ENCODE peak calls at places on chromosomes 12 and 14, in eight cellular contexts. M, V, C, Z, J, F, K and T are unnamed samples.

GRCh38 chr14:87888136-87888999 is 104.6 kb downstream of the GALC start:
- DNase-seq in M (no peak), V (no peak), C (peak; percentile 1), Z (peak; percentile 64), J (no peak), F (no peak), K (no peak), T (peak; percentile 5)

GRCh38 chr12:51949342-51950030 is 2.0 kb upstream of the ACVR1B start:
- DNase-seq in M (no peak), V (no peak), C (no peak), Z (peak; percentile 31), J (no peak), F (no peak), K (no peak), T (no peak)

GRCh38 chr12:124821252-124822200 is 42.1 kb downstream of the SCARB1 start:
- DNase-seq in M (no peak), V (no peak), C (no peak), Z (no peak), J (no peak), F (no peak), K (no peak), T (no peak)

GRCh38 chr12:95972832-95973465 is 23.2 kb downstream of the HAL start:
- DNase-seq in M (no peak), V (no peak), C (no peak), Z (no peak), J (no peak), F (no peak), K (no peak), T (no peak)

GRCh38 chr12:32755654-32756475 is at the start of gene YARS2:
- DNase-seq in M (peak; percentile 82), V (peak; percentile 98), C (peak; percentile 75), Z (peak; percentile 99), J (peak; percentile 71), F (peak; percentile 96), K (peak; percentile 96), T (peak; percentile 100)

GRCh38 chr14:99634443-99634842 is 10.5 kb upstream of the HHIPL1 start:
- DNase-seq in M (no peak), V (no peak), C (no peak), Z (no peak), J (no peak), F (no peak), K (no peak), T (no peak)

GRCh38 chr12:49264466-49264872 is 413 bp upstream of the TUBA1C start:
- DNase-seq in M (peak; percentile 37), V (no peak), C (peak; percentile 35), Z (no peak), J (no peak), F (peak; percentile 60), K (no peak), T (peak; percentile 55)

GRCh38 chr12:5648692-5649338 is 216.9 kb downstream of the NTF3 start:
- DNase-seq in M (no peak), V (peak; percentile 42), C (no peak), Z (peak; percentile 2), J (no peak), F (peak; percentile 30), K (no peak), T (no peak)

GRCh38 chr14:37641117-37641516 is 45.7 kb downstream of the TTC6 start:
- DNase-seq in M (no peak), V (no peak), C (no peak), Z (no peak), J (no peak), F (no peak), K (no peak), T (no peak)

GRCh38 chr12:114406326-114407033 is 536 bp upstream of the TBX5 start:
- DNase-seq in M (no peak), V (no peak), C (no peak), Z (peak; percentile 67), J (no peak), F (no peak), K (no peak), T (peak; percentile 61)

GRCh38 chr12:3747543-3747942 is 5.4 kb downstream of the CRACR2A start:
- DNase-seq in M (peak; percentile 42), V (no peak), C (peak; percentile 21), Z (no peak), J (no peak), F (no peak), K (peak; percentile 64), T (no peak)

GRCh38 chr12:51631591-51631990 is 40.6 kb downstream of the SCN8A start:
- DNase-seq in M (no peak), V (peak; percentile 59), C (no peak), Z (peak; percentile 76), J (no peak), F (no peak), K (no peak), T (peak; percentile 7)

GRCh38 chr14:95185452-95186392 is 28.4 kb upstream of the DICER1 start:
- DNase-seq in M (no peak), V (peak; percentile 76), C (no peak), Z (peak; percentile 79), J (no peak), F (peak; percentile 81), K (peak; percentile 93), T (peak; percentile 92)

GRCh38 chr14:88005050-88005481 is at the start of gene GPR65:
- DNase-seq in M (no peak), V (peak; percentile 23), C (no peak), Z (peak; percentile 2), J (no peak), F (no peak), K (no peak), T (peak; percentile 49)

GRCh38 chr14:95562892-95563685 is 28.2 kb downstream of the GLRX5 start:
- DNase-seq in M (no peak), V (peak; percentile 39), C (no peak), Z (peak; percentile 43), J (no peak), F (no peak), K (no peak), T (peak; percentile 37)

GRCh38 chr14:99952453-99952852 is 112.8 kb upstream of the EVL start:
- DNase-seq in M (no peak), V (no peak), C (no peak), Z (no peak), J (no peak), F (no peak), K (no peak), T (no peak)

GRCh38 chr12:22380029-22380428 is 45.5 kb upstream of the ST8SIA1 start:
- DNase-seq in M (no peak), V (no peak), C (no peak), Z (no peak), J (no peak), F (no peak), K (no peak), T (no peak)

GRCh38 chr12:65333649-65334048 is 55.2 kb downstream of the MSRB3 start:
- DNase-seq in M (no peak), V (no peak), C (no peak), Z (no peak), J (no peak), F (no peak), K (no peak), T (no peak)

GRCh38 chr14:51653096-51653814 is 1.5 kb downstream of the FRMD6 start:
- DNase-seq in M (no peak), V (peak; percentile 87), C (no peak), Z (peak; percentile 77), J (no peak), F (no peak), K (no peak), T (peak; percentile 91)

GRCh38 chr12:116233669-116234068 is 43.8 kb downstream of the MED13L start:
- DNase-seq in M (no peak), V (peak; percentile 71), C (no peak), Z (no peak), J (no peak), F (no peak), K (no peak), T (no peak)

GRCh38 chr14:94572637-94573303 is 8.5 kb upstream of the SERPINA5 start:
- DNase-seq in M (no peak), V (no peak), C (no peak), Z (no peak), J (no peak), F (no peak), K (no peak), T (no peak)

GRCh38 chr12:57612711-57613426 is 1.6 kb downstream of the ARHGEF25 start:
- DNase-seq in M (no peak), V (no peak), C (no peak), Z (no peak), J (no peak), F (no peak), K (no peak), T (no peak)

GRCh38 chr14:64800000-64800399 is 79.7 kb downstream of the SPTB start:
- DNase-seq in M (peak; percentile 5), V (peak; percentile 43), C (no peak), Z (peak; percentile 29), J (no peak), F (no peak), K (no peak), T (peak; percentile 51)

GRCh38 chr12:58095002-58095401 is 153.6 kb downstream of the ATP23 start:
- DNase-seq in M (no peak), V (no peak), C (no peak), Z (no peak), J (no peak), F (no peak), K (no peak), T (no peak)

GRCh38 chr14:100902792-100903191 is 730 bp downstream of the RTL1 start:
- DNase-seq in M (no peak), V (no peak), C (no peak), Z (no peak), J (no peak), F (peak; percentile 43), K (peak; percentile 66), T (no peak)

GRCh38 chr12:89258240-89258969 is 93.9 kb downstream of the DUSP6 start:
- DNase-seq in M (no peak), V (no peak), C (no peak), Z (no peak), J (no peak), F (no peak), K (no peak), T (no peak)

GRCh38 chr12:39617887-39618286 is 1.7 kb downstream of the ABCD2 start:
- DNase-seq in M (no peak), V (no peak), C (no peak), Z (no peak), J (no peak), F (no peak), K (no peak), T (no peak)

GRCh38 chr14:90627478-90627877 is 188.8 kb downstream of the TTC7B start:
- DNase-seq in M (no peak), V (no peak), C (no peak), Z (no peak), J (no peak), F (no peak), K (no peak), T (no peak)

GRCh38 chr12:86174188-86174587 is 82.0 kb downstream of the MGAT4C start:
- DNase-seq in M (no peak), V (peak; percentile 37), C (no peak), Z (no peak), J (no peak), F (no peak), K (no peak), T (no peak)

GRCh38 chr12:84497819-84498218 is 414.8 kb downstream of the SLC6A15 start:
- DNase-seq in M (no peak), V (peak; percentile 43), C (no peak), Z (peak; percentile 48), J (no peak), F (no peak), K (no peak), T (peak; percentile 27)

GRCh38 chr14:103721334-103722120 is 5.9 kb downstream of the ZFYVE21 start:
- DNase-seq in M (no peak), V (no peak), C (no peak), Z (peak; percentile 85), J (no peak), F (no peak), K (no peak), T (no peak)

GRCh38 chr14:32693114-32693513 is 245.6 kb upstream of the NPAS3 start:
- DNase-seq in M (no peak), V (peak; percentile 57), C (no peak), Z (peak; percentile 88), J (no peak), F (no peak), K (no peak), T (peak; percentile 61)

GRCh38 chr14:56975521-56975920 is 165.2 kb upstream of the OTX2 start:
- DNase-seq in M (no peak), V (no peak), C (no peak), Z (no peak), J (no peak), F (no peak), K (no peak), T (no peak)

GRCh38 chr12:11482955-11483354 is 87.6 kb upstream of the PRB2 start:
- DNase-seq in M (no peak), V (no peak), C (no peak), Z (peak; percentile 48), J (no peak), F (no peak), K (no peak), T (peak; percentile 3)